ENCODE peak calls at places on chromosomes 5 and 9, in five cellular contexts. One of them, this sample, is unnamed.
A peak's percentile ranks its signal among the peaks of the same experiment; 100 is the strongest.

GRCh38 chr5:22470408-22470807 is 382.7 kb downstream of the CDH12 start:
- DNase-seq in brain microvascular endothelial cell: no peak
- DNase-seq in A549: no peak
- DNase-seq in OCI-LY7: no peak
- DNase-seq in neural progenitor cell: no peak
- DNase-seq in this sample: no peak

GRCh38 chr5:33675958-33676464 is 215.8 kb downstream of the ADAMTS12 start:
- DNase-seq in A549: no peak
- DNase-seq in brain microvascular endothelial cell: no peak
- DNase-seq in neural progenitor cell: no peak
- DNase-seq in OCI-LY7: peak; percentile 9
- DNase-seq in this sample: no peak

GRCh38 chr9:116124472-116125040 is 29.0 kb upstream of the PAPPA start:
- DNase-seq in OCI-LY7: no peak
- DNase-seq in A549: no peak
- DNase-seq in brain microvascular endothelial cell: peak; percentile 14
- DNase-seq in neural progenitor cell: no peak
- DNase-seq in this sample: no peak

GRCh38 chr9:86175223-86175622 is 75.9 kb upstream of the GOLM1 start:
- DNase-seq in brain microvascular endothelial cell: no peak
- DNase-seq in neural progenitor cell: no peak
- DNase-seq in OCI-LY7: no peak
- DNase-seq in A549: no peak
- DNase-seq in this sample: no peak

GRCh38 chr5:159021360-159022177 is 78.1 kb downstream of the EBF1 start:
- DNase-seq in neural progenitor cell: peak; percentile 43
- DNase-seq in OCI-LY7: no peak
- DNase-seq in A549: no peak
- DNase-seq in brain microvascular endothelial cell: no peak
- DNase-seq in this sample: no peak

GRCh38 chr9:127768666-127769065 is 9.8 kb downstream of the SH2D3C start:
- DNase-seq in neural progenitor cell: no peak
- DNase-seq in brain microvascular endothelial cell: no peak
- DNase-seq in A549: no peak
- DNase-seq in OCI-LY7: no peak
- DNase-seq in this sample: no peak

GRCh38 chr9:137295313-137296213 is 6.5 kb downstream of the NRARP start:
- DNase-seq in A549: peak; percentile 84
- DNase-seq in OCI-LY7: peak; percentile 61
- DNase-seq in neural progenitor cell: peak; percentile 84
- DNase-seq in brain microvascular endothelial cell: no peak
- DNase-seq in this sample: peak; percentile 58

GRCh38 chr5:154972476-154973080 is 31.7 kb downstream of the MRPL22 start:
- DNase-seq in A549: peak; percentile 44
- DNase-seq in OCI-LY7: peak; percentile 25
- DNase-seq in neural progenitor cell: peak; percentile 36
- DNase-seq in brain microvascular endothelial cell: peak; percentile 61
- DNase-seq in this sample: peak; percentile 41

GRCh38 chr9:12813533-12813932 is 38.7 kb downstream of the LURAP1L start:
- DNase-seq in brain microvascular endothelial cell: no peak
- DNase-seq in OCI-LY7: no peak
- DNase-seq in A549: no peak
- DNase-seq in neural progenitor cell: no peak
- DNase-seq in this sample: no peak

GRCh38 chr5:92758552-92758951 is 822.5 kb downstream of the NR2F1-AS1 start:
- DNase-seq in OCI-LY7: no peak
- DNase-seq in A549: peak; percentile 14
- DNase-seq in brain microvascular endothelial cell: peak; percentile 11
- DNase-seq in neural progenitor cell: no peak
- DNase-seq in this sample: no peak

GRCh38 chr9:34079181-34079580 is 30.5 kb upstream of the UBAP2 start:
- DNase-seq in brain microvascular endothelial cell: peak; percentile 85
- DNase-seq in OCI-LY7: no peak
- DNase-seq in A549: peak; percentile 73
- DNase-seq in neural progenitor cell: no peak
- DNase-seq in this sample: no peak

GRCh38 chr5:91928751-91929521 is 545.8 kb upstream of the ARRDC3 start:
- DNase-seq in neural progenitor cell: peak; percentile 25
- DNase-seq in brain microvascular endothelial cell: no peak
- DNase-seq in A549: peak; percentile 19
- DNase-seq in OCI-LY7: peak; percentile 31
- DNase-seq in this sample: no peak

GRCh38 chr5:120605325-120606079 is 141.4 kb downstream of the PRR16 start:
- DNase-seq in A549: no peak
- DNase-seq in neural progenitor cell: no peak
- DNase-seq in brain microvascular endothelial cell: no peak
- DNase-seq in OCI-LY7: no peak
- DNase-seq in this sample: no peak

GRCh38 chr5:58455066-58455465 is 4.8 kb downstream of the PLK2 start:
- DNase-seq in brain microvascular endothelial cell: no peak
- DNase-seq in neural progenitor cell: no peak
- DNase-seq in A549: no peak
- DNase-seq in OCI-LY7: no peak
- DNase-seq in this sample: no peak

GRCh38 chr5:14723648-14724231 is 59.2 kb downstream of the OTULIN start:
- DNase-seq in brain microvascular endothelial cell: no peak
- DNase-seq in A549: no peak
- DNase-seq in neural progenitor cell: no peak
- DNase-seq in OCI-LY7: no peak
- DNase-seq in this sample: no peak

GRCh38 chr5:174760721-174761120 is 36.3 kb downstream of the MSX2 start:
- DNase-seq in OCI-LY7: no peak
- DNase-seq in brain microvascular endothelial cell: no peak
- DNase-seq in A549: no peak
- DNase-seq in neural progenitor cell: no peak
- DNase-seq in this sample: no peak

GRCh38 chr9:35269919-35270318 is 108.1 kb downstream of the UNC13B start:
- DNase-seq in OCI-LY7: no peak
- DNase-seq in brain microvascular endothelial cell: no peak
- DNase-seq in neural progenitor cell: no peak
- DNase-seq in A549: no peak
- DNase-seq in this sample: no peak

GRCh38 chr9:93009337-93010015 is 49.0 kb upstream of the SUSD3 start:
- DNase-seq in A549: no peak
- DNase-seq in neural progenitor cell: no peak
- DNase-seq in brain microvascular endothelial cell: no peak
- DNase-seq in OCI-LY7: no peak
- DNase-seq in this sample: no peak

GRCh38 chr5:139177809-139178581 is 20.2 kb downstream of the SIL1 start:
- DNase-seq in A549: no peak
- DNase-seq in OCI-LY7: peak; percentile 34
- DNase-seq in brain microvascular endothelial cell: no peak
- DNase-seq in neural progenitor cell: no peak
- DNase-seq in this sample: no peak

GRCh38 chr5:107340631-107341030 is 330.1 kb downstream of the EFNA5 start:
- DNase-seq in neural progenitor cell: no peak
- DNase-seq in brain microvascular endothelial cell: no peak
- DNase-seq in A549: no peak
- DNase-seq in OCI-LY7: no peak
- DNase-seq in this sample: no peak

GRCh38 chr9:37542895-37543294 is 33.3 kb downstream of the FBXO10 start:
- DNase-seq in OCI-LY7: no peak
- DNase-seq in brain microvascular endothelial cell: no peak
- DNase-seq in neural progenitor cell: no peak
- DNase-seq in A549: no peak
- DNase-seq in this sample: no peak

GRCh38 chr5:168114444-168115017 is 176.9 kb upstream of the WWC1 start:
- DNase-seq in brain microvascular endothelial cell: peak; percentile 31
- DNase-seq in neural progenitor cell: peak; percentile 66
- DNase-seq in OCI-LY7: peak; percentile 13
- DNase-seq in A549: peak; percentile 70
- DNase-seq in this sample: no peak

GRCh38 chr9:118522093-118523028 is 818.2 kb downstream of the TLR4 start:
- DNase-seq in neural progenitor cell: peak; percentile 84
- DNase-seq in brain microvascular endothelial cell: peak; percentile 68
- DNase-seq in A549: peak; percentile 20
- DNase-seq in OCI-LY7: peak; percentile 47
- DNase-seq in this sample: no peak

GRCh38 chr5:120096413-120096812 is 367.7 kb upstream of the PRR16 start:
- DNase-seq in brain microvascular endothelial cell: peak; percentile 13
- DNase-seq in neural progenitor cell: no peak
- DNase-seq in OCI-LY7: no peak
- DNase-seq in A549: no peak
- DNase-seq in this sample: no peak

GRCh38 chr9:68720656-68721313 is 15.7 kb downstream of the PIP5K1B start:
- DNase-seq in A549: no peak
- DNase-seq in neural progenitor cell: no peak
- DNase-seq in brain microvascular endothelial cell: no peak
- DNase-seq in OCI-LY7: no peak
- DNase-seq in this sample: no peak

GRCh38 chr5:106860398-106861044 is 810.2 kb downstream of the EFNA5 start:
- DNase-seq in neural progenitor cell: no peak
- DNase-seq in brain microvascular endothelial cell: no peak
- DNase-seq in A549: no peak
- DNase-seq in OCI-LY7: no peak
- DNase-seq in this sample: no peak

GRCh38 chr9:89434636-89435314 is 63.1 kb downstream of the SEMA4D start:
- DNase-seq in A549: no peak
- DNase-seq in OCI-LY7: no peak
- DNase-seq in neural progenitor cell: no peak
- DNase-seq in brain microvascular endothelial cell: no peak
- DNase-seq in this sample: no peak

GRCh38 chr5:175508896-175509295 is 30.5 kb downstream of the SFXN1 start:
- DNase-seq in A549: no peak
- DNase-seq in brain microvascular endothelial cell: no peak
- DNase-seq in OCI-LY7: no peak
- DNase-seq in neural progenitor cell: no peak
- DNase-seq in this sample: no peak

GRCh38 chr5:84191296-84191695 is 193.4 kb downstream of the EDIL3 start:
- DNase-seq in OCI-LY7: no peak
- DNase-seq in neural progenitor cell: no peak
- DNase-seq in A549: no peak
- DNase-seq in brain microvascular endothelial cell: peak; percentile 7
- DNase-seq in this sample: no peak

GRCh38 chr9:136525841-136526499 is 19.9 kb downstream of the NOTCH1 start:
- DNase-seq in A549: no peak
- DNase-seq in OCI-LY7: no peak
- DNase-seq in neural progenitor cell: peak; percentile 79
- DNase-seq in brain microvascular endothelial cell: no peak
- DNase-seq in this sample: no peak

GRCh38 chr5:73290242-73290641 is 117.2 kb downstream of the TMEM174 start:
- DNase-seq in brain microvascular endothelial cell: no peak
- DNase-seq in neural progenitor cell: no peak
- DNase-seq in A549: no peak
- DNase-seq in OCI-LY7: no peak
- DNase-seq in this sample: no peak
- TF ChIP-seq CTCF in brain microvascular endothelial cell: peak; percentile 32
- TF ChIP-seq CTCF in neural progenitor cell: no peak
- TF ChIP-seq CTCF in A549: no peak
- TF ChIP-seq CTCF in OCI-LY7: no peak
- TF ChIP-seq CTCF in this sample: no peak

GRCh38 chr5:68289576-68289975 is 74.0 kb downstream of the PIK3R1 start:
- DNase-seq in A549: no peak
- DNase-seq in neural progenitor cell: no peak
- DNase-seq in OCI-LY7: no peak
- DNase-seq in brain microvascular endothelial cell: no peak
- DNase-seq in this sample: no peak
- H3K4me3 ChIP-seq in A549: no peak overlapping the region
- H3K4me3 ChIP-seq in neural progenitor cell: no peak overlapping the region
- H3K4me3 ChIP-seq in OCI-LY7: no peak overlapping the region
- H3K4me3 ChIP-seq in brain microvascular endothelial cell: no peak overlapping the region
- H3K4me3 ChIP-seq in this sample: peak overlapping the region; percentile 52

GRCh38 chr9:131715906-131716305 is 24.0 kb downstream of the RAPGEF1 start:
- DNase-seq in A549: no peak
- DNase-seq in neural progenitor cell: no peak
- DNase-seq in brain microvascular endothelial cell: no peak
- DNase-seq in OCI-LY7: no peak
- DNase-seq in this sample: no peak
- H3K27ac ChIP-seq in A549: no peak overlapping the region
- H3K27ac ChIP-seq in neural progenitor cell: no peak overlapping the region
- H3K27ac ChIP-seq in brain microvascular endothelial cell: no peak overlapping the region
- H3K27ac ChIP-seq in OCI-LY7: no peak overlapping the region
- H3K27ac ChIP-seq in this sample: no peak overlapping the region

GRCh38 chr5:136730426-136730825 is 365.1 kb upstream of the TRPC7 start:
- DNase-seq in OCI-LY7: no peak
- DNase-seq in neural progenitor cell: no peak
- DNase-seq in A549: no peak
- DNase-seq in brain microvascular endothelial cell: no peak
- DNase-seq in this sample: no peak
- TF ChIP-seq CTCF in OCI-LY7: no peak
- TF ChIP-seq CTCF in neural progenitor cell: no peak
- TF ChIP-seq CTCF in A549: no peak
- TF ChIP-seq CTCF in brain microvascular endothelial cell: no peak
- TF ChIP-seq CTCF in this sample: no peak

DNA sequence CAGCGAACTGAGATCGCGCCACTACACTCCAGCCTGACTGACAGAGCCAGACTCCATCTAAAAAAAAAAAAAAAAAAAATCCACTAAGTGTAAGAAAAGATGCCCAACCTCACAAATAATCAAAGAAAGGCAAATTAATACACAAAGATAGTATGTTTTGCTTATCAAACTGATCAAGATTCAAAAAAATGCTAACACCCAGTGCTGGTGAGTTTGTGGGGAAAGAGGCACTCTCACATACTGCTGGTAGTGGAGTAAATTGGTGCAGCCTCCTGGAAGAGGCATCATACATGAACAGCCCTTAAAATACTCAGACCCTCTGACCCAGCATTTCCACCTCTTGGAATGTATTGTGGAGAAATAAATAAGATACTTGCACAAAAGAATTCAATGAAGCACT is 70.2 kb upstream of the LMX1B start:
- DNase-seq in A549: no peak
- DNase-seq in OCI-LY7: no peak
- DNase-seq in brain microvascular endothelial cell: no peak
- DNase-seq in neural progenitor cell: no peak
- DNase-seq in this sample: no peak
- H3K4me3 ChIP-seq in A549: no peak overlapping the region
- H3K4me3 ChIP-seq in OCI-LY7: no peak overlapping the region
- H3K4me3 ChIP-seq in brain microvascular endothelial cell: no peak overlapping the region
- H3K4me3 ChIP-seq in neural progenitor cell: no peak overlapping the region
- H3K4me3 ChIP-seq in this sample: no peak overlapping the region

GRCh38 chr9:128916745-128917144 is 4.0 kb upstream of the PHYHD1 start:
- DNase-seq in OCI-LY7: no peak
- DNase-seq in A549: no peak
- DNase-seq in neural progenitor cell: no peak
- DNase-seq in brain microvascular endothelial cell: no peak
- DNase-seq in this sample: no peak
- H3K27ac ChIP-seq in OCI-LY7: no peak overlapping the region
- H3K27ac ChIP-seq in A549: peak overlapping the region; percentile 84
- H3K27ac ChIP-seq in neural progenitor cell: no peak overlapping the region
- H3K27ac ChIP-seq in brain microvascular endothelial cell: no peak overlapping the region
- H3K27ac ChIP-seq in this sample: peak overlapping the region; percentile 95